ENCODE peak calls at places on chromosomes 11 and 22, in eight cellular contexts. Y, V, Z, M, F, X, E and I are unnamed samples.

GRCh38 chr11:64534950-64535349 is 56.1 kb upstream of the SLC22A12 start:
- DNase-seq in F (no peak), V (no peak), Y (no peak), Z (no peak), M (peak; percentile 30), X (no peak), E (no peak), I (no peak)

GRCh38 chr22:41048791-41049717 is 43.3 kb upstream of the EP300 start:
- DNase-seq in M (no peak), F (peak; percentile 52), V (peak; percentile 48), X (peak; percentile 95), Y (no peak), Z (no peak), E (no peak), I (no peak)

GRCh38 chr11:12079726-12080556 is 30.4 kb upstream of the MICAL2 start:
- DNase-seq in Y (no peak), V (peak; percentile 41), F (peak; percentile 94), E (no peak), X (peak; percentile 98), Z (no peak), M (no peak), I (no peak)

GRCh38 chr11:12963789-12964536 is 45.2 kb upstream of the RASSF10 start:
- DNase-seq in X (peak; percentile 27), F (peak; percentile 66), E (peak; percentile 28), M (no peak), Z (peak; percentile 64), Y (no peak), V (peak; percentile 72), I (peak; percentile 67)

GRCh38 chr22:19446603-19447387 is 716 bp downstream of the C22orf39 start:
- DNase-seq in X (no peak), E (no peak), V (no peak), Y (no peak), Z (no peak), F (no peak), M (no peak), I (no peak)

GRCh38 chr22:22961574-22961973 is 74.0 kb downstream of the IGLL5 start:
- DNase-seq in E (no peak), Y (no peak), F (no peak), X (no peak), Z (no peak), V (no peak), M (no peak), I (no peak)

GRCh38 chr11:15148181-15148580 is 33.5 kb downstream of the INSC start:
- DNase-seq in E (no peak), F (no peak), V (no peak), M (no peak), Z (no peak), X (no peak), Y (no peak), I (no peak)

GRCh38 chr22:37499006-37499707 is 13.0 kb upstream of the MFNG start:
- DNase-seq in Y (no peak), Z (no peak), M (no peak), F (no peak), E (no peak), X (no peak), V (no peak), I (no peak)

GRCh38 chr11:64644348-64645242 is 53.6 kb downstream of the SLC22A12 start:
- DNase-seq in M (no peak), Z (no peak), E (no peak), F (no peak), V (no peak), X (no peak), Y (peak; percentile 13), I (peak; percentile 47)

GRCh38 chr11:85682330-85683305 is 3.4 kb downstream of the CCDC89 start:
- DNase-seq in X (no peak), M (peak; percentile 90), V (peak; percentile 79), F (peak; percentile 17), Z (peak; percentile 53), Y (peak; percentile 54), E (peak; percentile 19), I (no peak)